ENCODE peak calls at places on chromosomes 7 and 10, in four cellular contexts. Z, A, E and M are unnamed samples.

GRCh38 chr7:141097430-141097829 is 23.6 kb downstream of the TMEM178B start:
- DNase-seq in Z (no peak), A (peak), E (peak), M (no peak)

GRCh38 chr10:49113741-49114141 is 1.6 kb downstream of the VSTM4 start:
- DNase-seq in A (no peak), E (peak), Z (no peak), M (no peak)

GRCh38 chr7:101066141-101066857 is 19.0 kb upstream of the TRIM56 start:
- DNase-seq in E (no peak), Z (no peak), A (no peak), M (no peak)

GRCh38 chr10:119672291-119672690 is 21.1 kb downstream of the BAG3 start:
- DNase-seq in A (no peak), Z (no peak), E (no peak), M (no peak)

GRCh38 chr10:63700209-63700934 is 179.2 kb downstream of the REEP3 start:
- DNase-seq in E (peak), Z (no peak), A (no peak), M (no peak)

GRCh38 chr10:66349076-66349475 is 576.8 kb upstream of the LRRTM3 start:
- DNase-seq in E (no peak), A (no peak), Z (no peak), M (no peak)

GRCh38 chr10:28587970-28588290 is 55.0 kb downstream of the WAC start:
- DNase-seq in Z (no peak), A (peak), E (peak), M (peak)

GRCh38 chr10:114304566-114305421 is 65.7 kb downstream of the VWA2 start:
- DNase-seq in A (peak), E (peak), Z (peak), M (peak)

GRCh38 chr10:22682237-22683192 is 31.9 kb downstream of the PIP4K2A start:
- DNase-seq in E (peak), Z (no peak), A (no peak), M (no peak)

GRCh38 chr7:82631998-82632397 is 188.4 kb upstream of the CACNA2D1 start:
- DNase-seq in Z (no peak), E (peak), A (no peak), M (no peak)